ENCODE peak calls at places on chromosomes 16 and 17, in four cellular contexts. I is PC-9; F is AG10803; G is CD8-positive, alpha-beta T cell. B is an unnamed sample.

GRCh38 chr17:38885044-38885727 is 15.3 kb downstream of the LASP1 start:
- DNase-seq in F (no peak), G (no peak), I (no peak), B (no peak)

GRCh38 chr16:21598676-21599157 is 660 bp upstream of the METTL9 start:
- DNase-seq in I (no peak), G (no peak), F (no peak), B (peak)

GRCh38 chr17:57949649-57950048 is 5.6 kb downstream of the CUEDC1 start:
- DNase-seq in I (peak), G (no peak), F (peak), B (no peak)

GRCh38 chr16:88379694-88380040 is 3.1 kb upstream of the ZNF469 start:
- DNase-seq in F (no peak), I (no peak), G (no peak), B (no peak)

GRCh38 chr16:71666928-71667707 is 41.1 kb downstream of the MARVELD3 start:
- DNase-seq in F (no peak), G (no peak), I (no peak), B (no peak)

GRCh38 chr17:82298538-82299421 is 18.6 kb downstream of the CD7 start:
- DNase-seq in F (no peak), I (no peak), G (no peak), B (no peak)

GRCh38 chr16:10312023-10312422 is 73.8 kb upstream of the ATF7IP2 start:
- DNase-seq in I (no peak), G (no peak), F (no peak), B (no peak)

GRCh38 chr16:84277244-84277823 is 17.3 kb upstream of the WFDC1 start:
- DNase-seq in G (peak), I (no peak), F (peak), B (peak)

GRCh38 chr16:8622315-8622656 is 788 bp downstream of the METTL22 start:
- DNase-seq in I (no peak), G (no peak), F (no peak), B (peak)

DNA sequence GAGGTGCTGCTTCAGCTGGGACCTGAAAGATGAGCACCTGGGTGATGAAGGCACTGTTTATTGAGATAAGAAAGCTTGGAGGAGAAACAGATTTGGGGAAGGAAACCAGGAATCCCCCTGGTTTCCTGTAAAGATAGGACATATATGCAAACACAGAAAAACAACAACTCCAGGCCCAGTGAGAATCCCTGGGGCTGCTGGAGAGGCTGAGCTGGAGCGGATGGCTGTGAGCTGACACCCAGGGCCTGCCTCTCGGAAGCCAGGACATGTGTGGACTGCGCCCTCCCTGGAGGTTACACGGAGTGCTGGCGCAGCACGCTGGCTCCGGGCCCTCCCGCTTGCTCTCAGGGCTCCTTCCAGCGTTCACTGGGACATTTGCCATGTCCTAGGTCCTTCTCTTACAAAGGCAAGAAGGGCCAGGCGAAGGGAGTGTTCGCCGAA is 57.5 kb downstream of the CYB5B start:
- DNase-seq in I (no peak), G (no peak), F (peak), B (peak)
- TF ChIP-seq CTCF in I (no peak), G (no peak), F (peak), B (no peak)

GRCh38 chr16:65122974-65123845 is 1.3 kb upstream of the CDH11 start:
- DNase-seq in F (peak), G (no peak), I (no peak), B (peak)

GRCh38 chr16:65122724-65122973 is 786 bp upstream of the CDH11 start:
- DNase-seq in I (no peak), G (no peak), F (no peak), B (no peak)

GRCh38 chr16:65120811-65121721 is 797 bp downstream of the CDH11 start:
- DNase-seq in F (no peak), G (no peak), I (no peak), B (peak)

GRCh38 chr16:65123846-65124513 is 2.1 kb upstream of the CDH11 start:
- DNase-seq in F (no peak), I (no peak), G (no peak), B (peak)

DNA sequence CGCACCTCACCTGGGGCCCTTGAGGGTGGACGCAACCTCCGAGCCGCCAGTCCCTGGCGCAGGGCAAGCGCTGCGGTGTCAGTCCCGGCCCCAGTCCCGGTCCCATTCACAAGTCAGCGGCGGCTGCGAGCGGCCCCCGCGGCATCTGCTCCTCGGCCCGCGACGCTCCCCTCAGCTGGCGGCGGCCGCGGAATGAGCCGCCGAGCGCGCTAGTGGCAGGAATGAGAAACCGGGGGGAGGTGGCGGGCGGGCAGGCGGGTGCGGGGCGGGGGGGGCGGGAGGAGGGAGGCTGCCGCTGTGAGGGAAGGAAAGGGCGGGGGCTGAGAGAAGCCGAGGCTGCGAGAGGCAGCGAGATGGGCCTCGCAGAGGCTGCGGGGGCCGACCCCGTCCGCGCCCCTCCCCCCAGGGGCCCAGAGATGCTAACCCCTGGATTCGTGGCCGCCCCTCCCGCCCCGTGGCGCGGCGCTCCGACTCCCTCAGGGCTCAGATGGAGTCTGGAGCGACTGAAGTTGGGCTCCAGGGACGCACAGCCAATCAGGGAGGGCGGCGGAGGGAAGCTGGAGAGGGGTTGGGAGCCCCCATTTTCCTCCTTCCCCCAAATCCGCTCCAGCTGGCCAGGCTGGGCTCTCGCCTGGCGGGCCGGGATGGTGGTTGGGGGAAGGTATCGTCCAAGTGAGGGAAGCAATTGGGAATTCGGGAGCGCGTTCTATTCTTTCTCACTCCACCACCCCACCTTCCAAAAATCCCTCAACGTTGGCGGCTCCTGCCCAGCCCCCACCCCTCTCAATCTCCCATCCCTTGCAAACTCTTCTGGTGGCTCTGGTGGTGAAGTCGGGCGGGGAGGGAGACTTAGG is at the start of gene CDH11:
- DNase-seq in G (no peak), F (peak), I (no peak), B (peak)
- TF ChIP-seq CTCF in G (no peak), F (peak), I (no peak), B (no peak)

GRCh38 chr17:18981385-18981641 is 23.3 kb downstream of the FAM83G start:
- DNase-seq in I (no peak), G (no peak), F (no peak), B (no peak)
- TF ChIP-seq CTCF in I (no peak), G (no peak), F (no peak), B (no peak)

GRCh38 chr17:37338847-37339246 is 36.9 kb upstream of the C17orf78 start:
- DNase-seq in F (no peak), I (no peak), G (no peak), B (no peak)

GRCh38 chr17:37340804-37341203 is 35.0 kb upstream of the C17orf78 start:
- DNase-seq in I (no peak), G (no peak), F (no peak), B (no peak)

GRCh38 chr17:37344519-37344918 is 31.3 kb upstream of the C17orf78 start:
- DNase-seq in G (no peak), F (no peak), I (no peak), B (no peak)

GRCh38 chr17:37339321-37339720 is 36.5 kb upstream of the C17orf78 start:
- DNase-seq in I (no peak), G (no peak), F (no peak), B (no peak)

GRCh38 chr17:37342589-37342988 is 33.2 kb upstream of the C17orf78 start:
- DNase-seq in F (no peak), I (no peak), G (no peak), B (no peak)
- TF ChIP-seq CTCF in F (no peak), I (no peak), G (no peak), B (no peak)

GRCh38 chr17:19718041-19718612 is 1.7 kb upstream of the SLC47A2 start:
- DNase-seq in I (no peak), F (no peak), G (no peak), B (no peak)

GRCh38 chr17:19719365-19720209 is 3.2 kb upstream of the SLC47A2 start:
- DNase-seq in G (no peak), F (no peak), I (peak), B (no peak)

GRCh38 chr17:19720210-19720475 is 3.8 kb upstream of the SLC47A2 start:
- DNase-seq in I (no peak), F (no peak), G (no peak), B (no peak)

GRCh38 chr17:19717411-19717908 is 1.1 kb upstream of the SLC47A2 start:
- DNase-seq in I (no peak), F (no peak), G (no peak), B (no peak)

GRCh38 chr17:19718613-19719364 is 2.4 kb upstream of the SLC47A2 start:
- DNase-seq in I (no peak), F (no peak), G (no peak), B (peak)
- TF ChIP-seq CTCF in I (peak), F (peak), G (no peak), B (no peak)

DNA sequence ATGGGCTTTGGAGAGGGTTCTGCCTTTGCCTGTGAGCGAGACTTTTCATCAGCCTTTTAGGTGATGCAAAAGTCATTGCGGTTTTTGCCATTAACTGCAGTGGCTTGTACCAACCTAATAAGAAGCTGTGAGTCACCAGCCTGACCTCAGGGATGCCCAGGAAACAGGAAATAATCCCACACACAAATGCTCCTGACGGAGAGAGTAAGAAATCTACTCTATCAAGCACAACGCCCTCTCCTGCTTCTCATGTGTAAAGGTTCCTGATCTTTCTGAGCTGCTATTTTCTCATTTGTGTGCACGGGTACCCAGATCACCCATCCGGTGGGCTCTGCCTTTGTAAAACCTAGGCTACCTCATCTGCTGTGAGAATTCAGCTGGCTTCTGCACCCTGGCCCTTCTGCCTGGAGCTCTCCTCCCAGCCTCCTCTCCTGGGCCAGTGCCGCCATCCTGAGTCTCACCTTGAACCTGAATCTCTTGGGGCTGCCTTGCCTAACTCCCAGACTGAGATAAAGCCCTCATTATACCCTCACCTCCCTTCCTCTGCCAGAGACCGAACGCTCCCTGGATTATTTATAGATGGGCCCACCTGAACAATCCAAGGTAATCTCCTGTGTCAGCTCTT is 299.7 kb downstream of the C16orf95 start:
- DNase-seq in I (peak), F (peak), G (no peak), B (peak)
- TF ChIP-seq CTCF in I (peak), F (peak), G (no peak), B (no peak)